ENCODE peak calls at places on chromosomes 13 and 19, in six cellular contexts. C, Q, R, E, K and I are unnamed samples.

GRCh38 chr19:7450243-7451223 is 38.3 kb downstream of the PEX11G start:
- DNase-seq in C (no peak), Q (no peak), R (peak; percentile 28), E (no peak), K (no peak), I (no peak)

GRCh38 chr13:100347941-100348340 is 240.6 kb downstream of the GGACT start:
- DNase-seq in C (no peak), Q (no peak), R (no peak), E (no peak), K (no peak), I (no peak)

GRCh38 chr19:19587776-19588175 is 30.7 kb downstream of the PBX4 start:
- DNase-seq in C (no peak), Q (no peak), R (no peak), E (no peak), K (no peak), I (peak; percentile 50)

GRCh38 chr19:41993612-41994483 is at the start of gene ATP1A3:
- DNase-seq in C (peak; percentile 54), Q (peak; percentile 63), R (peak; percentile 63), E (peak; percentile 43), K (no peak), I (peak; percentile 70)

GRCh38 chr19:3981736-3982681 is 3.3 kb downstream of the EEF2 start:
- DNase-seq in C (no peak), Q (no peak), R (no peak), E (no peak), K (no peak), I (no peak)

GRCh38 chr19:16022681-16023557 is 53.4 kb upstream of the TPM4 start:
- DNase-seq in C (no peak), Q (no peak), R (no peak), E (no peak), K (no peak), I (no peak)

GRCh38 chr13:113874177-113874576 is 10.3 kb upstream of the GAS6 start:
- DNase-seq in C (no peak), Q (no peak), R (no peak), E (no peak), K (no peak), I (no peak)

GRCh38 chr19:14167594-14168138 is 31.3 kb upstream of the ASF1B start:
- DNase-seq in C (no peak), Q (no peak), R (no peak), E (no peak), K (no peak), I (no peak)

GRCh38 chr19:52685811-52686210 is 47.7 kb upstream of the ZNF83 start:
- DNase-seq in C (no peak), Q (no peak), R (no peak), E (no peak), K (no peak), I (no peak)

GRCh38 chr13:33256148-33256547 is 29.4 kb downstream of the STARD13 start:
- DNase-seq in C (no peak), Q (no peak), R (no peak), E (no peak), K (no peak), I (no peak)

GRCh38 chr13:36919833-36920611 is at the start of gene SMAD9:
- DNase-seq in C (no peak), Q (peak; percentile 65), R (peak; percentile 36), E (no peak), K (no peak), I (peak; percentile 30)

GRCh38 chr19:2138061-2138728 is 13.2 kb downstream of the AP3D1 start:
- DNase-seq in C (no peak), Q (no peak), R (no peak), E (no peak), K (no peak), I (no peak)

GRCh38 chr19:31583148-31583547 is 233.9 kb upstream of the TSHZ3 start:
- DNase-seq in C (no peak), Q (no peak), R (no peak), E (no peak), K (no peak), I (no peak)

GRCh38 chr19:53037101-53038097 is 7.1 kb upstream of the ERVV-2 start:
- DNase-seq in C (no peak), Q (no peak), R (no peak), E (no peak), K (no peak), I (no peak)

GRCh38 chr19:48968813-48969218 is 3.7 kb downstream of the FTL start:
- DNase-seq in C (no peak), Q (no peak), R (no peak), E (no peak), K (no peak), I (no peak)

GRCh38 chr13:110493613-110494012 is 67.9 kb downstream of the RAB20 start:
- DNase-seq in C (no peak), Q (no peak), R (no peak), E (no peak), K (no peak), I (no peak)

GRCh38 chr13:113962386-113962785 is 11.5 kb downstream of the C13orf46 start:
- DNase-seq in C (no peak), Q (no peak), R (no peak), E (no peak), K (no peak), I (no peak)

GRCh38 chr13:43473437-43473836 is 313.3 kb downstream of the ENOX1 start:
- DNase-seq in C (no peak), Q (no peak), R (peak; percentile 4), E (no peak), K (no peak), I (no peak)

GRCh38 chr13:74288361-74288911 is 154.2 kb upstream of the KLF12 start:
- DNase-seq in C (no peak), Q (peak; percentile 62), R (no peak), E (no peak), K (no peak), I (peak; percentile 74)

GRCh38 chr13:109867766-109868165 is 81.4 kb upstream of the IRS2 start:
- DNase-seq in C (no peak), Q (no peak), R (no peak), E (no peak), K (no peak), I (no peak)

GRCh38 chr13:23848639-23849282 is 40.4 kb downstream of the MIPEP start:
- DNase-seq in C (no peak), Q (no peak), R (no peak), E (no peak), K (no peak), I (no peak)

GRCh38 chr19:31427857-31428256 is 78.6 kb upstream of the TSHZ3 start:
- DNase-seq in C (no peak), Q (no peak), R (no peak), E (no peak), K (no peak), I (no peak)

GRCh38 chr13:30002577-30002976 is 152.2 kb upstream of the UBL3 start:
- DNase-seq in C (no peak), Q (no peak), R (no peak), E (no peak), K (no peak), I (no peak)

GRCh38 chr13:95262837-95263381 is 38.3 kb downstream of the ABCC4 start:
- DNase-seq in C (no peak), Q (no peak), R (no peak), E (no peak), K (no peak), I (no peak)

GRCh38 chr19:19630426-19630825 is 2.4 kb upstream of the LPAR2 start:
- DNase-seq in C (no peak), Q (no peak), R (no peak), E (no peak), K (no peak), I (no peak)

GRCh38 chr13:97273341-97273831 is 51.3 kb downstream of the MBNL2 start:
- DNase-seq in C (no peak), Q (no peak), R (no peak), E (no peak), K (no peak), I (no peak)

GRCh38 chr13:34941835-34942731 is at the start of gene NBEA:
- DNase-seq in C (peak; percentile 60), Q (peak; percentile 76), R (peak; percentile 87), E (peak; percentile 36), K (peak; percentile 12), I (peak; percentile 81)

GRCh38 chr19:54106716-54107115 is 4.1 kb downstream of the NDUFA3 start:
- DNase-seq in C (no peak), Q (no peak), R (no peak), E (no peak), K (no peak), I (no peak)

GRCh38 chr19:55069137-55069858 is 6.3 kb upstream of the RDH13 start:
- DNase-seq in C (no peak), Q (peak; percentile 76), R (peak; percentile 91), E (no peak), K (no peak), I (no peak)

GRCh38 chr13:74889321-74889720 is 592.6 kb downstream of the TBC1D4 start:
- DNase-seq in C (no peak), Q (no peak), R (no peak), E (no peak), K (no peak), I (no peak)

GRCh38 chr19:16062789-16063188 is 13.5 kb upstream of the TPM4 start:
- DNase-seq in C (peak; percentile 50), Q (peak; percentile 76), R (peak; percentile 73), E (peak; percentile 51), K (no peak), I (no peak)

GRCh38 chr19:51127755-51128154 is 3.0 kb downstream of the SIGLEC9 start:
- DNase-seq in C (no peak), Q (no peak), R (peak; percentile 17), E (no peak), K (no peak), I (no peak)

GRCh38 chr19:8360196-8360595 is 3.8 kb upstream of the ANGPTL4 start:
- DNase-seq in C (no peak), Q (peak; percentile 29), R (no peak), E (no peak), K (no peak), I (no peak)

GRCh38 chr19:48303866-48304265 is 21.5 kb upstream of the EMP3 start:
- DNase-seq in C (no peak), Q (no peak), R (no peak), E (no peak), K (no peak), I (no peak)

GRCh38 chr19:56348289-56348877 is 33.7 kb upstream of the ZSCAN5A start:
- DNase-seq in C (peak; percentile 27), Q (no peak), R (peak; percentile 53), E (no peak), K (no peak), I (peak; percentile 30)

GRCh38 chr13:41978007-41978406 is 17.1 kb upstream of the VWA8 start:
- DNase-seq in C (no peak), Q (no peak), R (no peak), E (no peak), K (no peak), I (no peak)

GRCh38 chr19:2171349-2172145 is 7.8 kb downstream of the DOT1L start:
- DNase-seq in C (peak; percentile 64), Q (no peak), R (no peak), E (peak; percentile 52), K (no peak), I (no peak)